ENCODE peak calls at places on chromosomes 7 and 10, in nine cellular contexts. One of them, this sample, is unnamed.

GRCh38 chr7:139614886-139615285 is 91.4 kb downstream of the CLEC2L start:
- DNase-seq in colonic mucosa: no peak
- DNase-seq in MCF 10A: no peak
- DNase-seq in body of pancreas: no peak
- DNase-seq in endothelial cell: no peak
- DNase-seq in cardiac muscle cell: no peak
- DNase-seq in sigmoid colon: no peak
- DNase-seq in cardiac fibroblast: no peak
- DNase-seq in breast epithelium: no peak
- DNase-seq in this sample: no peak

GRCh38 chr10:94183666-94184264 is 179.0 kb downstream of the NOC3L start:
- DNase-seq in colonic mucosa: no peak
- DNase-seq in MCF 10A: peak
- DNase-seq in body of pancreas: no peak
- DNase-seq in endothelial cell: no peak
- DNase-seq in cardiac muscle cell: no peak
- DNase-seq in sigmoid colon: no peak
- DNase-seq in cardiac fibroblast: peak
- DNase-seq in breast epithelium: no peak
- DNase-seq in this sample: no peak

GRCh38 chr7:101856488-101857357 is 39.3 kb downstream of the CUX1 start:
- DNase-seq in colonic mucosa: peak
- DNase-seq in MCF 10A: peak
- DNase-seq in body of pancreas: peak
- DNase-seq in endothelial cell: peak
- DNase-seq in cardiac muscle cell: no peak
- DNase-seq in sigmoid colon: peak
- DNase-seq in cardiac fibroblast: peak
- DNase-seq in breast epithelium: peak
- DNase-seq in this sample: peak

GRCh38 chr10:127462643-127463295 is 86.3 kb upstream of the NPS start:
- DNase-seq in colonic mucosa: peak
- DNase-seq in MCF 10A: no peak
- DNase-seq in body of pancreas: no peak
- DNase-seq in endothelial cell: no peak
- DNase-seq in cardiac muscle cell: no peak
- DNase-seq in sigmoid colon: no peak
- DNase-seq in cardiac fibroblast: no peak
- DNase-seq in breast epithelium: no peak
- DNase-seq in this sample: no peak

GRCh38 chr10:99631496-99631895 is 11.3 kb upstream of the SLC25A28 start:
- DNase-seq in colonic mucosa: no peak
- DNase-seq in MCF 10A: no peak
- DNase-seq in body of pancreas: no peak
- DNase-seq in endothelial cell: no peak
- DNase-seq in cardiac muscle cell: no peak
- DNase-seq in sigmoid colon: no peak
- DNase-seq in cardiac fibroblast: peak
- DNase-seq in breast epithelium: no peak
- DNase-seq in this sample: no peak

GRCh38 chr7:1040790-1041189 is 3.6 kb upstream of the GPR146 start:
- DNase-seq in colonic mucosa: no peak
- DNase-seq in MCF 10A: no peak
- DNase-seq in body of pancreas: peak
- DNase-seq in endothelial cell: no peak
- DNase-seq in cardiac muscle cell: no peak
- DNase-seq in sigmoid colon: no peak
- DNase-seq in cardiac fibroblast: peak
- DNase-seq in breast epithelium: no peak
- DNase-seq in this sample: no peak

GRCh38 chr7:84207025-84207424 is 12.4 kb upstream of the SEMA3A start:
- DNase-seq in colonic mucosa: no peak
- DNase-seq in MCF 10A: no peak
- DNase-seq in body of pancreas: no peak
- DNase-seq in endothelial cell: no peak
- DNase-seq in cardiac muscle cell: no peak
- DNase-seq in sigmoid colon: no peak
- DNase-seq in cardiac fibroblast: peak
- DNase-seq in breast epithelium: no peak
- DNase-seq in this sample: no peak

GRCh38 chr10:89494615-89495014 is 40.8 kb downstream of the SLC16A12 start:
- DNase-seq in colonic mucosa: no peak
- DNase-seq in MCF 10A: no peak
- DNase-seq in body of pancreas: no peak
- DNase-seq in endothelial cell: no peak
- DNase-seq in cardiac muscle cell: no peak
- DNase-seq in sigmoid colon: no peak
- DNase-seq in cardiac fibroblast: no peak
- DNase-seq in breast epithelium: no peak
- DNase-seq in this sample: no peak

GRCh38 chr10:78433722-78434535 is 400.3 kb downstream of the RPS24 start:
- DNase-seq in colonic mucosa: no peak
- DNase-seq in MCF 10A: no peak
- DNase-seq in body of pancreas: peak
- DNase-seq in endothelial cell: no peak
- DNase-seq in cardiac muscle cell: no peak
- DNase-seq in sigmoid colon: peak
- DNase-seq in cardiac fibroblast: no peak
- DNase-seq in breast epithelium: no peak
- DNase-seq in this sample: no peak

GRCh38 chr10:80459047-80459865 is 5.1 kb downstream of the TSPAN14 start:
- DNase-seq in colonic mucosa: peak
- DNase-seq in MCF 10A: peak
- DNase-seq in body of pancreas: peak
- DNase-seq in endothelial cell: no peak
- DNase-seq in cardiac muscle cell: no peak
- DNase-seq in sigmoid colon: peak
- DNase-seq in cardiac fibroblast: peak
- DNase-seq in breast epithelium: no peak
- DNase-seq in this sample: peak

GRCh38 chr7:158355456-158356065 is 232.1 kb downstream of the PTPRN2 start:
- DNase-seq in colonic mucosa: peak
- DNase-seq in MCF 10A: peak
- DNase-seq in body of pancreas: no peak
- DNase-seq in endothelial cell: no peak
- DNase-seq in cardiac muscle cell: no peak
- DNase-seq in sigmoid colon: peak
- DNase-seq in cardiac fibroblast: peak
- DNase-seq in breast epithelium: peak
- DNase-seq in this sample: no peak

GRCh38 chr7:7662527-7662926 is 22.0 kb downstream of the UMAD1 start:
- DNase-seq in colonic mucosa: no peak
- DNase-seq in MCF 10A: peak
- DNase-seq in body of pancreas: no peak
- DNase-seq in endothelial cell: peak
- DNase-seq in cardiac muscle cell: peak
- DNase-seq in sigmoid colon: no peak
- DNase-seq in cardiac fibroblast: peak
- DNase-seq in breast epithelium: no peak
- DNase-seq in this sample: no peak

GRCh38 chr7:22697897-22698645 is 28.9 kb upstream of the IL6 start:
- DNase-seq in colonic mucosa: no peak
- DNase-seq in MCF 10A: no peak
- DNase-seq in body of pancreas: no peak
- DNase-seq in endothelial cell: no peak
- DNase-seq in cardiac muscle cell: no peak
- DNase-seq in sigmoid colon: no peak
- DNase-seq in cardiac fibroblast: no peak
- DNase-seq in breast epithelium: no peak
- DNase-seq in this sample: no peak

GRCh38 chr7:134552105-134552504 is 3.2 kb downstream of the AKR1B15 start:
- DNase-seq in colonic mucosa: peak
- DNase-seq in MCF 10A: peak
- DNase-seq in body of pancreas: no peak
- DNase-seq in endothelial cell: peak
- DNase-seq in cardiac muscle cell: peak
- DNase-seq in sigmoid colon: no peak
- DNase-seq in cardiac fibroblast: peak
- DNase-seq in breast epithelium: no peak
- DNase-seq in this sample: peak

GRCh38 chr7:80785961-80786360 is 132.9 kb downstream of the SEMA3C start:
- DNase-seq in colonic mucosa: no peak
- DNase-seq in MCF 10A: no peak
- DNase-seq in body of pancreas: no peak
- DNase-seq in endothelial cell: no peak
- DNase-seq in cardiac muscle cell: no peak
- DNase-seq in sigmoid colon: no peak
- DNase-seq in cardiac fibroblast: peak
- DNase-seq in breast epithelium: no peak
- DNase-seq in this sample: no peak

GRCh38 chr7:117385340-117386124 is 41.8 kb downstream of the ASZ1 start:
- DNase-seq in colonic mucosa: no peak
- DNase-seq in MCF 10A: peak
- DNase-seq in body of pancreas: no peak
- DNase-seq in endothelial cell: no peak
- DNase-seq in cardiac muscle cell: peak
- DNase-seq in sigmoid colon: no peak
- DNase-seq in cardiac fibroblast: peak
- DNase-seq in breast epithelium: no peak
- DNase-seq in this sample: no peak

DNA sequence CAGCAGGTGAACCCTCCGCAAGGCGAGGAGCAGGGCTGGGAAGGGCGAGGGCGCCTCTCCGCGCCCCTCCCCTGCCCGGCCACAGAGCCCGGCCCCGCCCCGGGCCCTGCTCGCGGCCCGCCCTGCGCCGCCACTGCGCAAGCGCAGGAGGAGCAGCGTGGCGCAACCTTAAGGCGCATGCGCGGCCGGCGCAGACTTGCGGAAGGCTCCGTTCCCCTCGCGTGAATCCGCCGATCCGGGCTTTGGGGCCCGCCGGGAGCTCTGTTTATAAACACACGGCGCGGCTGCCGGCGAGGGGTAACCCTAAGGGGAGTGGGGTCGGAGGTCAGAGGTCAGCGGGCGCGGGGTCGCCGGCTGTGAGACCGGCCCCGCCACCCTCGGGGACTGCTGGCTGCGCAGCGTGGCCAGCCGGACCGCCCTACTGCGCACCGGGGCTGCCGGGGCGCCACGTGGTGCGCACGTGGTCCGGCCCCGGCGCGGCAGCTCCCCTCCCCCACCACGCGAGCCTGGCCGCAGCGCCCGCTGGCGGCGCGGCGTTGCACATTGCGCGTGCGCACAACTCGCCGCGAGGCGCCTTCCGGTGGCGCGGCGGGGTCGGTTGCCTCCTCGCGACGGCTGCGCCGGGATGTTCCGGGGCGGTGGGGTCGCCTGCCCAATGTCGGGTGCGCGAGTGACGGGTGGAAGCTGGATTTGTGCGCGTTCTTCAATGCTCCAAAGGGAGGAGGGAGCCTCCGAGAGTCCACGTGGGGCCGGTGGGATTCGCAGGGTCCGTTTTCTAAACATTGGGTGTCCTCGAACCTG is 40.2 kb upstream of the FOXK1 start:
- DNase-seq in colonic mucosa: peak
- DNase-seq in MCF 10A: peak
- DNase-seq in body of pancreas: peak
- DNase-seq in endothelial cell: peak
- DNase-seq in cardiac muscle cell: peak
- DNase-seq in sigmoid colon: peak
- DNase-seq in cardiac fibroblast: peak
- DNase-seq in breast epithelium: peak
- DNase-seq in this sample: peak
- TF ChIP-seq CTCF in colonic mucosa: no peak
- TF ChIP-seq CTCF in MCF 10A: peak
- TF ChIP-seq CTCF in body of pancreas: peak
- TF ChIP-seq CTCF in endothelial cell: no peak
- TF ChIP-seq CTCF in cardiac muscle cell: peak
- TF ChIP-seq CTCF in sigmoid colon: no peak
- TF ChIP-seq CTCF in cardiac fibroblast: peak
- TF ChIP-seq CTCF in breast epithelium: peak
- TF ChIP-seq CTCF in this sample: peak

GRCh38 chr10:31822150-31822549 is 106.5 kb downstream of the ARHGAP12 start:
- DNase-seq in colonic mucosa: no peak
- DNase-seq in MCF 10A: no peak
- DNase-seq in body of pancreas: no peak
- DNase-seq in endothelial cell: no peak
- DNase-seq in cardiac muscle cell: no peak
- DNase-seq in sigmoid colon: no peak
- DNase-seq in cardiac fibroblast: no peak
- DNase-seq in breast epithelium: no peak
- DNase-seq in this sample: no peak
- TF ChIP-seq CTCF in colonic mucosa: no peak
- TF ChIP-seq CTCF in MCF 10A: no peak
- TF ChIP-seq CTCF in body of pancreas: no peak
- TF ChIP-seq CTCF in endothelial cell: no peak
- TF ChIP-seq CTCF in cardiac muscle cell: no peak
- TF ChIP-seq CTCF in sigmoid colon: no peak
- TF ChIP-seq CTCF in cardiac fibroblast: no peak
- TF ChIP-seq CTCF in breast epithelium: no peak
- TF ChIP-seq CTCF in this sample: no peak

DNA sequence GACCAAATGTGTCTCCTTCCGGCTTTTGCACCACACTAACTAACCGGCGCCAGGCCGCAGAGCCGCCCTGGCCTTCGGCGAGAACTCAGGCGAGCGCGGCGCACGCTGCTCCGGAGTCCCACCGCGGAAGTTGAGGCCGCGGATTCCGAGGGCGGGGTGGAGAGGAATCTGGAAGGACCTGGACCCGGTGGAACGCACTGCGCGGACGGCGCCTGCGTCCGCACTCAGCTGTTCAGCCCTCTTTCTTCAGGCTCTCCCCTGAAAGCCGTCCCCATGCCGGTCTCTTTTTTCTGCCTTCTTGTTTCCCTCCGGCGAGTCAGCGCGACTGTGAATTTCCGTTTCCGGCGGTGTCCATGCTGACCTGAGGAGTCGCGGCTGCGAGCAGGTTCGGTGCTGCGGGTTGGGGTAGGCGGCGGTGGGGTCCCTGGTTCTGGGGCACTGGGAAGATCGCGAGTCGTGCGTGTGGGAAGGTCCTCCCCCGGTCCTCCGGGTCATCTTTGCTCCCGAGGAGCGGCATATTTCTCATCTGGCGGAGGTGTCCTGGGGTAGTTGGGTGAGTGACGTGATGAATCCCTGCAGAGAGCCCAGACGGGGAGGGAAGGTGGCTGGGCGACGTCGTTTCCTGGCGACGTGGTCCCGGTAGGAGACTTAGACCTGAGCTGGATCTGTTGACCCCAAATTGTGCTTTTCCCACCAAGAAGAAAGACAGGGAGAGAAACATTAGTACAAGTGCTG is at the start of gene BMS1:
- DNase-seq in colonic mucosa: peak
- DNase-seq in MCF 10A: peak
- DNase-seq in body of pancreas: peak
- DNase-seq in endothelial cell: peak
- DNase-seq in cardiac muscle cell: peak
- DNase-seq in sigmoid colon: peak
- DNase-seq in cardiac fibroblast: peak
- DNase-seq in breast epithelium: peak
- DNase-seq in this sample: peak
- TF ChIP-seq CTCF in colonic mucosa: no peak
- TF ChIP-seq CTCF in MCF 10A: no peak
- TF ChIP-seq CTCF in body of pancreas: peak
- TF ChIP-seq CTCF in endothelial cell: no peak
- TF ChIP-seq CTCF in cardiac muscle cell: no peak
- TF ChIP-seq CTCF in sigmoid colon: no peak
- TF ChIP-seq CTCF in cardiac fibroblast: no peak
- TF ChIP-seq CTCF in breast epithelium: no peak
- TF ChIP-seq CTCF in this sample: no peak

DNA sequence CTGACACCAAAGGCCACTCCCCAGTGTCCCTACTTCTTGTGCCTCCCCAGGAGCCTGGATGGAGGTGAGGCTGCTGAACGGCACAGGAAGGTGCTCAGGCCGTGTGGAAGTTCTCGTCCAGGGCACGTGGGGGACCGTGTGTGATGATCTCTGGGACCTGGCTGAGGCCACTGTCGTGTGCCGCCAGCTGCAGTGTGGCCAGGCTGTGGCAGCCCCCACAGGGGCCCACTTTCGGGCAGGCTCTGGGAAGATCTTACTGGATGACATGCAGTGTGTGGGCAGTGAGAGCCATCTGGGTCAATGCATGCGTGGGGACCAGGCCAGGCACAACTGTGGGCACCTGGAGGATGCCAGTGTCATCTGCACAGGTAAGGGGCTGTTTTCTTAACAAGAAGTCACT is 57.0 kb upstream of the C10orf120 start:
- DNase-seq in colonic mucosa: no peak
- DNase-seq in MCF 10A: no peak
- DNase-seq in body of pancreas: no peak
- DNase-seq in endothelial cell: no peak
- DNase-seq in cardiac muscle cell: no peak
- DNase-seq in sigmoid colon: no peak
- DNase-seq in cardiac fibroblast: no peak
- DNase-seq in breast epithelium: no peak
- DNase-seq in this sample: no peak
- TF ChIP-seq CTCF in colonic mucosa: no peak
- TF ChIP-seq CTCF in MCF 10A: no peak
- TF ChIP-seq CTCF in body of pancreas: no peak
- TF ChIP-seq CTCF in endothelial cell: no peak
- TF ChIP-seq CTCF in cardiac muscle cell: no peak
- TF ChIP-seq CTCF in sigmoid colon: no peak
- TF ChIP-seq CTCF in cardiac fibroblast: no peak
- TF ChIP-seq CTCF in breast epithelium: no peak
- TF ChIP-seq CTCF in this sample: no peak